ENCODE peak calls at places on chromosomes 12 and 14, in five cellular contexts. C is AG10803, Z is GM12865, S is omental fat pad, J is OCI-LY7. I is an unnamed sample.

GRCh38 chr14:70086685-70087379 is 101.9 kb downstream of the SLC8A3 start:
- DNase-seq in C (peak; percentile 47), S (no peak), J (peak; percentile 24), Z (peak; percentile 49), I (peak; percentile 21)

GRCh38 chr14:99229654-99230215 is 42.3 kb downstream of the BCL11B start:
- DNase-seq in S (no peak), C (no peak), J (no peak), Z (no peak), I (no peak)

GRCh38 chr14:22391908-22392307 is 197.1 kb downstream of the DAD1 start:
- DNase-seq in Z (peak; percentile 89), C (peak; percentile 61), J (peak; percentile 92), S (no peak), I (no peak)

GRCh38 chr12:116078396-116078795 is 199.1 kb downstream of the MED13L start:
- DNase-seq in J (no peak), Z (no peak), C (no peak), S (no peak), I (no peak)

GRCh38 chr14:90720336-90720735 is 95.9 kb downstream of the TTC7B start:
- DNase-seq in J (no peak), C (no peak), Z (no peak), S (no peak), I (no peak)

GRCh38 chr14:87283547-87283946 is 709.4 kb downstream of the GALC start:
- DNase-seq in Z (no peak), J (no peak), S (no peak), C (no peak), I (no peak)

GRCh38 chr12:122545855-122546254 is 18.8 kb downstream of the KNTC1 start:
- DNase-seq in J (no peak), S (no peak), Z (peak; percentile 26), C (no peak), I (no peak)

GRCh38 chr12:103996595-103996994 is 30.9 kb downstream of the TDG start:
- DNase-seq in C (no peak), S (no peak), J (no peak), Z (no peak), I (no peak)

GRCh38 chr14:101243587-101244338 is 317.5 kb upstream of the DIO3 start:
- DNase-seq in C (no peak), S (no peak), Z (no peak), J (no peak), I (peak; percentile 75)

GRCh38 chr14:39957987-39958386 is 525.8 kb upstream of the FBXO33 start:
- DNase-seq in Z (peak; percentile 40), S (no peak), J (no peak), C (no peak), I (no peak)

GRCh38 chr14:51356381-51356780 is 116.3 kb downstream of the TMX1 start:
- DNase-seq in J (no peak), S (no peak), Z (no peak), C (peak; percentile 74), I (no peak)

GRCh38 chr12:96263449-96263902 is 69.3 kb downstream of the ELK3 start:
- DNase-seq in C (no peak), J (no peak), S (no peak), Z (no peak), I (no peak)

GRCh38 chr14:76768201-76768656 is 7.0 kb downstream of the VASH1 start:
- DNase-seq in Z (peak; percentile 74), S (no peak), J (peak; percentile 8), C (no peak), I (peak; percentile 76)

GRCh38 chr14:71382315-71382714 is 475.1 kb downstream of the PCNX1 start:
- DNase-seq in C (no peak), Z (no peak), J (no peak), S (no peak), I (no peak)
- TF ChIP-seq CTCF in C (no peak), Z (no peak), J (no peak), S (no peak), I (no peak)

GRCh38 chr14:52961060-52961639 is 10.3 kb upstream of the FERMT2 start:
- DNase-seq in Z (peak; percentile 83), J (peak; percentile 30), S (no peak), C (peak; percentile 58), I (no peak)

DNA sequence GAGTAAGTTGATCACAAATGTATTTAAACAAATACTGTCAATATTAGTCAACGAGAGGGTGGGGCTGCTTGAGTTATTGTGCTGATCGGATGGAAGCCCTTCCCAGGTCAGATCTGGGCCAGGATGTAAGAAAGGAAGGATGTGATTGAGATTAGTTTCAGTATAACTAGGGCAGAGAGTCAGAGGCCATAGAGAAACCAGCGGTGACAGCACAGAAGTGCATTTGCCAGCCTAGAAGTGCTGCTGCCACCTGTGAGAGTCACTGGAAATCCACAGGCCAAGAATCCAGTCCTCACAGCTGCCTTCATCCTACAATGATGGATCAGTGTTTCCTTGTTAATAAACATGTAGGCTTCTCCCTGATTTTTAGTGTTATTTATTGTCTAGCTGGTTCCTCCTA is 9.8 kb upstream of the FERMT2 start:
- DNase-seq in Z (peak; percentile 47), S (no peak), J (no peak), C (no peak), I (no peak)
- TF ChIP-seq CTCF in Z (no peak), S (no peak), J (no peak), C (no peak), I (no peak)

GRCh38 chr12:508145-508544 is 48.4 kb downstream of the B4GALNT3 start:
- DNase-seq in C (no peak), S (no peak), J (peak; percentile 22), Z (no peak), I (no peak)

GRCh38 chr12:508795-509194 is 49.1 kb downstream of the B4GALNT3 start:
- DNase-seq in Z (no peak), J (peak; percentile 91), S (no peak), C (no peak), I (no peak)

GRCh38 chr12:512933-513332 is 53.2 kb downstream of the B4GALNT3 start:
- DNase-seq in C (no peak), J (no peak), Z (no peak), S (no peak), I (no peak)

GRCh38 chr12:509494-509893 is 49.8 kb downstream of the B4GALNT3 start:
- DNase-seq in J (peak; percentile 52), Z (no peak), S (no peak), C (peak; percentile 28), I (no peak)

GRCh38 chr12:510071-510825 is 50.5 kb downstream of the B4GALNT3 start:
- DNase-seq in S (no peak), Z (no peak), J (no peak), C (no peak), I (no peak)
- TF ChIP-seq CTCF in S (no peak), Z (no peak), J (no peak), C (no peak), I (no peak)

GRCh38 chr12:94725375-94726168 is 75.2 kb upstream of the TMCC3 start:
- DNase-seq in S (no peak), J (peak; percentile 59), C (peak; percentile 17), Z (peak; percentile 56), I (no peak)
- TF ChIP-seq CTCF in S (no peak), J (peak; percentile 71), C (peak; percentile 31), Z (peak; percentile 31), I (peak; percentile 31)

GRCh38 chr12:14416658-14417057 is 51.2 kb downstream of the ATF7IP start:
- DNase-seq in C (peak; percentile 70), S (no peak), Z (peak; percentile 21), J (peak; percentile 65), I (no peak)
- TF ChIP-seq CTCF in C (peak; percentile 37), S (no peak), Z (no peak), J (peak; percentile 39), I (peak; percentile 47)

DNA sequence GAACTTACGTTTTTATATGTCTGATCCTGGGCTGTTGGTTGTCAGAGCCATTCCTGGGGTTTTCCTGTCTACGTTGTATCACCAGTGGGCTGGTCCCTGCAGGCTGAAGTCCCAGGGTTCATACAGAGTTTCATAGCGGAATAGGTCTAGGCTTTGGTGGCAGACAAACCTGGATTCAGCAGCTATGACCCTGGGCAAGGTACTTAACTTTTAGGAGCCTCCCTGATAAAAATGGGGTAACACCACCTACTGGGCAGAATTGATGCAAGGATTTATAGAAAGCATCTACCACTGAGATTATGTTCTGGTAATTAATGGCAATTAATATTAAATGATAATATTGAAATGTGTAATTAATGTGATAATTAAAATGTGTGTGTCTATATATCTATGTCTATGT is 141.2 kb downstream of the SYNE2 start:
- DNase-seq in S (no peak), Z (peak; percentile 17), C (no peak), J (peak; percentile 25), I (no peak)
- TF ChIP-seq CTCF in S (no peak), Z (no peak), C (peak; percentile 26), J (peak; percentile 65), I (peak; percentile 39)

DNA sequence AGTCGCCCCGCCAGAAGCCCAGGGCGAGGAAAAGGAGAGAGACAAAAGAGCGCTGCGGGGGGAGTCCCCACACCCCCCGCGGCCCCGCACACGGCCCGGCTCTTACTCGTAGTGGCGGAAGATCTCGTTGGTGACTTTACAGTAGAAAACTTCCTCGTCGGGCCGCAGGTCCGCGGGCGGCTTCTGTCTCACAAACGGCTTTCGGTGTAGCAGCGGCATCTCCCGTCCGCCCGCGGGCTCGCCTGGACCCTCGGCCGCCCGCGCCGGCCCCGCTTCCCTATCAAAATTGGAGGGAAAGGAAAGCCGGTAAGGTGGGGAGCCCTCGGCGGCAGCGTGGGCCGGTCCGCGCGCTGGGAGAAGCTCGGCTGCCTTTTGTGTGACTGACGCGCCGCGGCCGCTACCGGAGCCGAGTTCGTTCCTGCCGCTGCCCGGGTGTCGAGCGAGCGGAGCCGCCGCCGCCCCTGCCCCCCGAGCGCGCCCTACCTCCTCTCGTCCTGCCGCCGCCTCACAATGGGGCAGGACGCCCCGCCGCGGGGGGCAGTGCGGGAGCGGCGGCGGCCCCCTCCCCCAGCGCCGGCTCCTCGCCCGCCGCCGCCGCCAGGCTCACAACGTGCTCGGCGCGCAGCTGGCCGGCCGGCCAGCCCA is 652 bp downstream of the BAZ1A start:
- DNase-seq in C (peak; percentile 47), J (peak; percentile 70), Z (peak; percentile 67), S (peak; percentile 28), I (peak; percentile 85)
- TF ChIP-seq CTCF in C (no peak), J (no peak), Z (no peak), S (no peak), I (no peak)

DNA sequence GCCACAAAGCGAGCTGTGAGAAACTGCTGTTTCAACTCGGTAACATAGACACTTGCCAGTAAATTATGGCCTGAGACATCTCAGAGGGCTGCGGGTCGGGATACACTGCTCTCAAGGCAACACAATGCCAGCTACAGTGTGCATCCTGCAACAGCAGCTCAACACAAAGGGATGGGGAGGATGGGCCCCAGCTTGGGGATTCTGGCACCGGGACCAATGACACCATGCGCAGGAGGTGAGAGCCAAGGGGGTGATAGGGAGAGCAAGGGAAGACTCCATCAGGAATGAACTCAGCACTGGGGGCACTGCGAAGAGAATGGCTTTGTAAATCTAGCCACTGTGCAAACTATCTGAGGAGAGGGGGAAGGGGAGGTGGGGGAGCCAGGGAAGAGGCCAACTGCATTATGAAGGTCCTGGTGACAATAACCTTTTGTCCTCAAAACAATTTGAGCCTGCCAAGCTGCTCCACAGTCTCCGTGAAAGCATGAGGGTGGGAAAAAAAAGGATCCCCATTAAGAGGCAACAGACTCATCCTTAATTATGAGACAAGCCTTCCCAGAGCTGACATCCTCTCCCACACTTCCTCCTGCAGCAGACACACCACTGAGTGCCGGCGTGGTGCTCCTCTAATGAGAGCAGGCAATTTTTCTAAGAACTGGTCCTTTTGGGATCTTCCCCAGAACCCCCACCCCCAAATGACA is 219.7 kb downstream of the PPM1H start:
- DNase-seq in Z (no peak), J (no peak), S (no peak), C (no peak), I (no peak)
- TF ChIP-seq CTCF in Z (no peak), J (no peak), S (no peak), C (no peak), I (no peak)

GRCh38 chr12:63752283-63752682 is 27.4 kb upstream of the RXYLT1 start:
- DNase-seq in J (no peak), Z (peak; percentile 21), C (no peak), S (no peak), I (no peak)

GRCh38 chr12:63753743-63754142 is 26.0 kb upstream of the RXYLT1 start:
- DNase-seq in Z (no peak), J (no peak), C (no peak), S (no peak), I (no peak)
- TF ChIP-seq CTCF in Z (no peak), J (no peak), C (peak; percentile 27), S (no peak), I (no peak)

I was measured in osteocyte.